ENCODE peak calls at places on chromosomes 12 and 14, in nine cellular contexts. Y is psoas muscle, V is breast epithelium, U is SJSA1, Z is tibial artery, W is neural progenitor cell, A is PC-3, D is adrenal gland, Q is colonic mucosa. J is an unnamed sample.
A peak's percentile ranks its signal among the peaks of the same experiment; 100 is the strongest.

GRCh38 chr12:109179927-109180326 is 63.5 kb downstream of the ACACB start:
- DNase-seq in Q (no peak), D (no peak), V (no peak), Y (no peak), U (no peak), W (no peak), Z (no peak), A (no peak), J (no peak)

GRCh38 chr12:49750027-49750977 is 8.9 kb downstream of the TMBIM6 start:
- DNase-seq in Y (no peak), Q (no peak), U (no peak), V (no peak), D (peak; percentile 46), W (peak; percentile 14), A (peak; percentile 12), Z (no peak), J (no peak)

GRCh38 chr12:109653896-109654295 is 59.7 kb upstream of the FAM222A start:
- DNase-seq in W (no peak), U (no peak), Q (no peak), D (no peak), Z (no peak), Y (no peak), V (no peak), A (no peak), J (no peak)

GRCh38 chr14:52021971-52022600 is 32.7 kb downstream of the RTRAF start:
- DNase-seq in D (no peak), Q (no peak), Z (no peak), W (no peak), Y (no peak), A (no peak), V (no peak), U (peak; percentile 20), J (no peak)

GRCh38 chr14:93743270-93744060 is 44.8 kb downstream of the PRIMA1 start:
- DNase-seq in U (no peak), W (no peak), Y (peak; percentile 30), D (no peak), A (no peak), Z (no peak), Q (no peak), V (no peak), J (no peak)

GRCh38 chr14:97456958-97457357 is 659.8 kb downstream of the VRK1 start:
- DNase-seq in V (no peak), W (no peak), D (no peak), U (no peak), Q (no peak), Y (no peak), A (peak; percentile 16), Z (no peak), J (no peak)

GRCh38 chr14:60757617-60758016 is 23.1 kb downstream of the MNAT1 start:
- DNase-seq in D (no peak), Y (no peak), V (no peak), Q (no peak), Z (no peak), W (no peak), A (peak; percentile 98), U (no peak), J (no peak)

GRCh38 chr14:99407416-99407815 is 73.2 kb downstream of the SETD3 start:
- DNase-seq in Q (no peak), A (no peak), U (no peak), D (no peak), Y (no peak), Z (no peak), V (no peak), W (no peak), J (no peak)

GRCh38 chr12:87074801-87075200 is 818.6 kb upstream of the MGAT4C start:
- DNase-seq in Z (no peak), U (no peak), A (peak; percentile 16), Y (no peak), D (no peak), V (no peak), W (no peak), Q (no peak), J (no peak)

GRCh38 chr14:103189481-103190470 is 66.5 kb downstream of the TNFAIP2 start:
- DNase-seq in D (no peak), V (no peak), Q (no peak), U (no peak), W (peak; percentile 44), Z (no peak), A (no peak), Y (no peak), J (no peak)
- H3K27ac ChIP-seq in D (no peak overlapping the region), V (no peak overlapping the region), Q (no peak overlapping the region), U (no peak overlapping the region), W (no peak overlapping the region), Z (no peak overlapping the region), A (no peak overlapping the region), Y (no peak overlapping the region), J (no peak overlapping the region)

DNA sequence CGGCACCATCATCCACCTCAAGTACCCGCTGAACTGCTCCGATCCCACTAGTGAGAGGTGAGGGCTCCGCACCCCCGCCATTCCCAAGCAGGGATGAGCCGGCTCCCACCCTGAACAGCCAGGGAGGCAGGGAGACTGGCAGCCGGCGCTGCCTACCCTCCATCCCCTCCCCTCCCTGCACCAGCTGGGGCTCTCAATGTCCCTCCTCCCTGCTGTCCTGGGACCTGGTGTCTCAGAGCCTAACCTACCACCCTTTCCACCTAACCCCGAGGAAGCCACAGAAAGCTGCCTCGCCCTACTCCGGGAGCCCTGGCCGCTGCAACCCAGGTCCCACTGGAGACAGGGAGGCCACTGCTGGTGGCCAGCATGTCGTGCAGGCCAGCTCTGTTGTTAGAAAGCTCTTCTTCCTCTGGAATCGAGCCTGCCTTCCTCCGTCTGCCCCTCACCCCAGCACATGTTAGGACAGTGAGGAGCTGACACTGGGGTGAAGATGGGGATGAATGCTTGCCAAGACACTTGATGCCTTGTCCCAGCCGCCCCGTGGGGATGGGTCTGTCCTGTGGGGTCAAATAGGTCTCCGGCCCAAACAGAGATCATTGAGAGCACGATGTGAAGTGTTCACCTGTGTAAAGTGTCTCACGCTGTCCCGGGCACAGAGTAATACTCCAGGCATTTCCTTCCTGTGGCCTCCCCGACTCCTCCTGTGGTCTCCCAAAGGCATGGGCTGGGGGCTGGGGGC is 1.1 kb downstream of the PTPN6 start:
- DNase-seq in Z (no peak), Y (peak; percentile 44), D (no peak), W (no peak), Q (no peak), U (no peak), V (no peak), A (no peak), J (no peak)
- H3K27ac ChIP-seq in Z (no peak overlapping the region), Y (no peak overlapping the region), D (peak overlapping the region; percentile 68), W (no peak overlapping the region), Q (peak overlapping the region; percentile 80), U (no peak overlapping the region), V (no peak overlapping the region), A (no peak overlapping the region), J (peak overlapping the region; percentile 74)

GRCh38 chr14:73236157-73236556 is 1.1 kb upstream of the PAPLN start:
- DNase-seq in W (peak; percentile 50), D (no peak), Z (peak; percentile 18), U (no peak), Y (no peak), V (no peak), A (no peak), Q (no peak), J (no peak)
- H3K27ac ChIP-seq in W (peak overlapping the region; percentile 80), D (no peak overlapping the region), Z (no peak overlapping the region), U (no peak overlapping the region), Y (no peak overlapping the region), V (no peak overlapping the region), A (no peak overlapping the region), Q (no peak overlapping the region), J (no peak overlapping the region)

DNA sequence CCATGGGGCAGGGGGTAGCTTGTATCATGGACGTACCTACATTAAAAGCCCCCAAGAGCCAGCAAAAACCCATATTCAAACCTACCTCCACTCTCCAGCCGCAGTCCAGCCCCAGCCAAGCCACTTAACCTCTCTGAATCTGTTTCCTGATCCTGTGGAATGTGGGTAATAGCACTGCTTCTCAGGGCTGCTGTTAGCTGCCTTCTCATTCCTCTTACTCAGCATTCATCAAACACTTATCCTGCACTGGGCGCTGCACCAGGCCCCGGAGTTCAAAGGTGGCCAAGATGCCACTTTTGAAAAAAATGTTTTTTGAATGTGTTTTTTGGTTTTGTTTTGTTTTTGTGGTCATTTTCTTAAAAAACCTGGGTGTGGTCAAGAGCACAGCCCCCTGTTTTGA is 237.4 kb downstream of the CHST11 start:
- DNase-seq in D (no peak), Z (no peak), Q (no peak), A (no peak), U (no peak), V (no peak), W (no peak), Y (no peak), J (no peak)
- H3K27ac ChIP-seq in D (no peak overlapping the region), Z (no peak overlapping the region), Q (no peak overlapping the region), A (no peak overlapping the region), U (no peak overlapping the region), V (no peak overlapping the region), W (no peak overlapping the region), Y (no peak overlapping the region), J (no peak overlapping the region)

DNA sequence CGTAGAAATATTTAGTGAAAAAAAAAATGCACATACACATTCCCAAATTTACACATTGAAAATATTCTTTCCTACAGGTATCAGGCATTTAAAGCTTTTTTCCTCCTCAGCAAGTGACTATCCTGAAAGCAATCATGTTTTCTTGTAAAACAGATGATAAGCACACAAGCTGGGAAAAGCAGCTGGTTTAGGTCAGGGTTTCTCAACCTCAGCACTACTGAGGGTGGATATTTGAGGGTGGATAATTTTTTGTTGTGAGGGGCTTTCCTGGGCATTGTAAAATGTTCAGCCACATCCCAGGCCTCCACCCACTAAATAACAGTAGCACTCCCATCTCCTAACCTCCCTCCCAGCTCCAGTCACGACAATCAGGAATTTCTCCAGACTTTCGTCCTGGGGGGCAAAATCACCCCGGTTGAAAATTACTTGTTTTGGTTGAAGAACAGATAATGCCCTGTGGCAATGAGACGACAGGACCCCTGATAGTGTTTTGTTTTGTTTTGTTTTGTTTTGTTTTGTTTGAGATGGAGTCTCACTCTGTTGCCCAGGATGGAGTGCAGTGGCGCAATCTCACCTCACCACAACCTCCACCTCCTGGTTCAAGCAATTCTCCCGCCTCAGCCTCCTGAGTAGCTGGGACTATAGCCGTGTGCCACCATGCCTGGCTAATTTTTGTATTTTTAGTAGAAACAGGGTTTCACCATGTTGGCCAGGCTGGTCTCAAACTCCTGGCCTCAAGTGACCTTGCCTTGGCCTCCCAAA is 15.0 kb upstream of the NT5DC3 start:
- DNase-seq in D (no peak), U (peak; percentile 39), Y (no peak), Q (no peak), Z (no peak), W (no peak), A (no peak), V (no peak), J (no peak)
- H3K27ac ChIP-seq in D (no peak overlapping the region), U (peak overlapping the region; percentile 72), Y (no peak overlapping the region), Q (no peak overlapping the region), Z (no peak overlapping the region), W (no peak overlapping the region), A (no peak overlapping the region), V (no peak overlapping the region), J (no peak overlapping the region)